ENCODE peak calls at places on chromosomes 12 and 14, in nine cellular contexts. L is stomach, H is suprapubic skin, N is SK-N-SH, M is endothelial cell of umbilical vein, G is esophagus muscularis mucosa, K is H1, D is Panc1, I is breast epithelium. U is an unnamed sample.

GRCh38 chr12:29733060-29733459 is 50.7 kb downstream of the TMTC1 start:
- DNase-seq in L (no peak), H (no peak), N (no peak), M (no peak), G (no peak), K (no peak), D (no peak), I (no peak), U (no peak)

GRCh38 chr14:76768671-76769500 is 7.6 kb downstream of the VASH1 start:
- DNase-seq in L (no peak), H (peak; percentile 69), N (no peak), M (no peak), G (no peak), K (no peak), D (no peak), I (no peak), U (no peak)

GRCh38 chr14:31096255-31096654 is 70.1 kb upstream of the STRN3 start:
- DNase-seq in L (no peak), H (no peak), N (no peak), M (no peak), G (no peak), K (no peak), D (no peak), I (no peak), U (no peak)

GRCh38 chr14:60151715-60152114 is 13.5 kb downstream of the DHRS7 start:
- DNase-seq in L (peak; percentile 59), H (peak; percentile 93), N (peak; percentile 76), M (peak; percentile 53), G (peak; percentile 95), K (no peak), D (peak; percentile 75), I (peak; percentile 54), U (no peak)

GRCh38 chr12:121248611-121249010 is 38.7 kb downstream of the P2RX4 start:
- DNase-seq in L (peak; percentile 29), H (no peak), N (no peak), M (no peak), G (no peak), K (no peak), D (no peak), I (no peak), U (no peak)

GRCh38 chr12:6229224-6229748 is 29.1 kb downstream of the CD9 start:
- DNase-seq in L (peak; percentile 57), H (no peak), N (no peak), M (no peak), G (no peak), K (no peak), D (no peak), I (no peak), U (no peak)

GRCh38 chr12:26719852-26720251 is 113.1 kb downstream of the ITPR2 start:
- DNase-seq in L (no peak), H (no peak), N (no peak), M (no peak), G (no peak), K (no peak), D (no peak), I (no peak), U (no peak)

GRCh38 chr12:93710574-93710926 is 33.4 kb downstream of the CRADD start:
- DNase-seq in L (no peak), H (no peak), N (no peak), M (no peak), G (no peak), K (no peak), D (no peak), I (no peak), U (no peak)

GRCh38 chr12:108828774-108829173 is 28.6 kb downstream of the SSH1 start:
- DNase-seq in L (no peak), H (no peak), N (no peak), M (peak; percentile 78), G (no peak), K (no peak), D (no peak), I (no peak), U (no peak)

DNA sequence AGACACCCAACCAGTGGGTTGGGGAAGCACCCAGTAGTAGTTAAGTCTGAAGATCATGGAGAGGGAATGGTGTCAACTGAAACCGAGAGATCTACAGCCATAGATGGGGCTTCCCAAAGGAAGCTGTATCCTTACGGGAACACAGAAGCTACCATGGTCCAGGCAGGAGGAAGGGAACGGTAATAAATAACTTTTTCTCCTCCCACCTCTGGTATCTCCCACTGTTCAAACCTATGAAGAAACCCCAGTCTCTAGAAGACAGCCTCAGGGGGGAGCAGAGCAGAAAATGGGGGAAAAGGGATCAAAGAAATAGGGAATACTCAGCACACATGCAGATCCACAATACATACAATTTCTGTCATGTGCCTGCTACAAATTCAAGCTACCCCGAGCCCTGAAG is 33.4 kb downstream of the ZNF605 start:
- DNase-seq in L (no peak), H (no peak), N (no peak), M (no peak), G (no peak), K (no peak), D (no peak), I (no peak), U (no peak)
- H3K9me3 ChIP-seq in L (peaks cover 100% of the 10 kb centered on the region), H (peaks cover 87% of the 10 kb centered on the region), N (peaks cover 49% of the 10 kb centered on the region), M (peaks cover 26% of the 10 kb centered on the region), G (peaks cover 97% of the 10 kb centered on the region), K (peaks cover 75% of the 10 kb centered on the region), D (peaks cover 68% of the 10 kb centered on the region), I (peaks cover 100% of the 10 kb centered on the region), U (peaks cover 95% of the 10 kb centered on the region)

DNA sequence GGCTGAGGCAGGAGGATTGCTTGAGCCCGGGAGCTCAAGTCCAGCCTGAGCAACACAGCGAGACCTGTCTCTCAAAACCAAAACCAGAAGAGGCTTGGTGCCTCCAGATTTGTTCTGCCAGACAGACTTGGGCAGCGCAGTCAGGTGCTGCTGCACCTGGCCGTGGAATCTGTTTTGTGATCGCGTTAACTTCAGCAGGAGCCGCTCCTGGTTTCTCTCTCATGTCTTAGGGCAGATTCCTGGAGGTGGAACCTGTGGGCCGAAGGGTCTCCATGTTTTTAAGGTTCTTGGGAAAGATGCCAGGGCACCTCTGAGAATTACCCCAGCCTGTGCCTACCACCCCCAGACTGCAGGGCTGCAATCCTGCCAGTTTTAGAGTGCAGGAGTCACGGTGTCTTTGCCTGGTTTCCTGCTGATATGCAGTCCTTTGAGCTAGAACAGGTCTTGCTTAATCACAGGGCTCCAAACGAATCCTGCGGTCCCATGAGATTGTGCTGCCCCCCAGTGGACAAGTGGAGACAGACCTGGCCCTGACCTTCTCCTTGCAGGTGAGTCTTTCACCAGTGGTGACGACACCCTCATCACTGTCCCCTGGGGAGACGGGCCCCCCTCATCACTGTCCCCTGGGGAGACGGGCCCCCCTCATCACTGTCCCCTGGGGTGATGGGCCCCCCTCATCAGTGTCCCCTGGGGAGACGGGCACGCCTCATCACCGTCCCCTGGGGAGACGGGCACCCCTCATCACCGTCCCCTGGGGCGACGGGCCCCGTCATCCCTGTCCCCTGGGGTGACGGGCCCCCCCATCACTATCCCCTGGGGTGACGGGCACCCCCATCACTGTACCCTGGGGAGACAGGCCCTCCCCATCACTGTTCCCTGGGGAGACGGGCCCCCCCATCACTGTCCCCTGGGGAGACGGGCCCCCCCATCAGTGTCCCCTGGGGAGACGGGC is 37.6 kb downstream of the PACS2 start:
- DNase-seq in L (peak; percentile 88), H (peak; percentile 91), N (peak; percentile 95), M (peak; percentile 89), G (peak; percentile 95), K (peak; percentile 79), D (peak; percentile 72), I (peak; percentile 90), U (no peak)
- TF ChIP-seq POLR2AphosphoS5 in L (no peak), H (no peak), N (no peak), M (no peak), G (peak; percentile 44), K (no peak), D (no peak), I (no peak), U (no peak)

DNA sequence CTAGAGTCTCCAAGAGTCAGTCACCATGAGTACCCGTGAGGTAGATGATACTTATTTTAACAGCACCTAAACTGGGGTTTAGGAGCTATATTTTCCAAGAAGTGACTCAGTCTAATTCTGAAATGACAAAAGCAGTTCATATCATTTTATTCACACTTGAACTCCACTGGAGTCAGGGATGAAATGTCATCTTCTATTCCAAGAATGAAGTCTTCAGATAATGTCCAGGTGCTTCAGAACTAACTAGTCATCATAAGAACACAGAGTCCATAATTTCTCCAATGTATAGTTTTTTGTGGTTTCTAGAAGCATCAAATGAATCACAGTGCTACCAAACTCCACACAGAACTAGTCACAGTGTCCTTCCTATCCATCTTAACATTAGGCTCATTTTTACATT is 13.3 kb downstream of the DNM1L start:
- DNase-seq in L (no peak), H (no peak), N (no peak), M (no peak), G (no peak), K (no peak), D (no peak), I (no peak), U (no peak)
- H3K9me3 ChIP-seq in L (no peaks in the 10 kb centered on the region), H (no peaks in the 10 kb centered on the region), N (no peaks in the 10 kb centered on the region), M (no peaks in the 10 kb centered on the region), G (no peaks in the 10 kb centered on the region), K (no peaks in the 10 kb centered on the region), D (no peaks in the 10 kb centered on the region), I (peaks cover 3% of the 10 kb centered on the region), U (no peaks in the 10 kb centered on the region)

GRCh38 chr14:21913759-21914158 is 240.1 kb upstream of the OR4E1 start:
- DNase-seq in L (peak; percentile 69), H (no peak), N (peak; percentile 4), M (peak; percentile 87), G (no peak), K (peak; percentile 38), D (no peak), I (no peak), U (no peak)

GRCh38 chr14:21911877-21912276 is 238.3 kb upstream of the OR4E1 start:
- DNase-seq in L (no peak), H (no peak), N (no peak), M (no peak), G (no peak), K (no peak), D (no peak), I (no peak), U (no peak)

GRCh38 chr14:21917699-21918436 is 244.2 kb upstream of the OR4E1 start:
- DNase-seq in L (peak; percentile 53), H (no peak), N (peak; percentile 11), M (peak; percentile 91), G (no peak), K (no peak), D (peak; percentile 79), I (no peak), U (no peak)

GRCh38 chr14:21910260-21910659 is 236.6 kb upstream of the OR4E1 start:
- DNase-seq in L (no peak), H (no peak), N (no peak), M (no peak), G (no peak), K (no peak), D (no peak), I (no peak), U (no peak)

GRCh38 chr14:21915814-21916213 is 242.2 kb upstream of the OR4E1 start:
- DNase-seq in L (peak; percentile 77), H (no peak), N (no peak), M (peak; percentile 91), G (no peak), K (no peak), D (no peak), I (no peak), U (no peak)
- TF ChIP-seq POLR2AphosphoS5 in L (peak; percentile 69), H (no peak), N (no peak), M (peak; percentile 67), G (no peak), K (no peak), D (no peak), I (no peak), U (no peak)

DNA sequence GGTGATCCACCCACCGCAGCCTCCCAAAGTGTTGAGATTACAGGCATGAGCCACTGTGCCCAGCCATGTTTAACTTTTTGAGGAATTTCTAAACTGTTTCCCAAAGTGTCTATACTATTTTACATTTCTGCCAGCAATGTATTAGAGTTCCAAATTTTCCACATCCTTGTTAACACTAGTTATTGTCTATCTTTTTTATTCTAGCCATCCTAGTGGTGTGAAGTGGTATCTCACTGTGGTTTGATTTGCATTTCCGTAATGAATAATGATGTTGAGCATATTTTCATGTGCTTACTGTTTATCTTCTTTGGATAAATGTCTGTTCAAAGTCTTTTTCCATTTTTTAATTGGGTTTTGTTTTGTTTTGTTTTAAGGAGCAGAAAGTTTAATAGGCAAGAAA is 14.7 kb downstream of the TXNRD1 start:
- DNase-seq in L (no peak), H (no peak), N (no peak), M (no peak), G (no peak), K (no peak), D (no peak), I (no peak), U (no peak)
- H3K9me3 ChIP-seq in L (peaks cover 34% of the 10 kb centered on the region), H (peaks cover 13% of the 10 kb centered on the region), N (peaks cover 10% of the 10 kb centered on the region), M (no peaks in the 10 kb centered on the region), G (peaks cover 32% of the 10 kb centered on the region), K (no peaks in the 10 kb centered on the region), D (peaks cover 19% of the 10 kb centered on the region), I (peaks cover 25% of the 10 kb centered on the region), U (peaks cover 15% of the 10 kb centered on the region)

U was measured in vagina.